ENCODE peak calls at places on chromosomes 13 and 19, in five cellular contexts. L is left ventricle myocardium inferior; A is RWPE2; K is CD4-positive, alpha-beta memory T cell; H is tibial nerve. R is an unnamed sample.

GRCh38 chr19:1206063-1206732 is 620 bp downstream of the STK11 start:
- DNase-seq in L (no peak), A (peak), K (no peak), H (no peak), R (no peak)

GRCh38 chr19:32373614-32374295 is 28.3 kb downstream of the ZNF507 start:
- DNase-seq in L (no peak), A (peak), K (no peak), H (no peak), R (no peak)

GRCh38 chr19:22545751-22546150 is 88.4 kb upstream of the ZNF492 start:
- DNase-seq in L (peak), A (no peak), K (no peak), H (peak), R (no peak)

GRCh38 chr13:114135731-114136171 is 3.3 kb upstream of the RASA3 start:
- DNase-seq in L (no peak), A (peak), K (no peak), H (no peak), R (no peak)

GRCh38 chr19:246551-246950 is 44.7 kb downstream of the PLPP2 start:
- DNase-seq in L (no peak), A (peak), K (no peak), H (no peak), R (no peak)

GRCh38 chr13:73109288-73109899 is 50.6 kb downstream of the KLF5 start:
- DNase-seq in L (no peak), A (no peak), K (no peak), H (no peak), R (no peak)

GRCh38 chr19:46218160-46218559 is 11.4 kb upstream of the IGFL1 start:
- DNase-seq in L (no peak), A (no peak), K (no peak), H (no peak), R (no peak)

GRCh38 chr13:44311011-44311481 is 62.6 kb upstream of the SERP2 start:
- DNase-seq in L (no peak), A (peak), K (no peak), H (no peak), R (no peak)

GRCh38 chr13:45615501-45616101 is at the start of gene ERICH6B:
- DNase-seq in L (peak), A (no peak), K (peak), H (peak), R (peak)

GRCh38 chr19:49936549-49936948 is 7.2 kb upstream of the NUP62 start:
- DNase-seq in L (no peak), A (no peak), K (no peak), H (no peak), R (peak)

GRCh38 chr13:107441279-107441678 is 774.1 kb downstream of the LIG4 start:
- DNase-seq in L (no peak), A (no peak), K (no peak), H (no peak), R (no peak)

GRCh38 chr19:18683109-18683954 is at the start of gene CRTC1:
- DNase-seq in L (peak), A (no peak), K (peak), H (peak), R (peak)

GRCh38 chr19:56720281-56720680 is 48.7 kb upstream of the ZNF835 start:
- DNase-seq in L (no peak), A (no peak), K (no peak), H (peak), R (no peak)

GRCh38 chr19:46341937-46342336 is 5.0 kb upstream of the PPP5C start:
- DNase-seq in L (no peak), A (no peak), K (no peak), H (no peak), R (no peak)

GRCh38 chr13:59409651-59410200 is 754.0 kb downstream of the DIAPH3 start:
- DNase-seq in L (no peak), A (no peak), K (no peak), H (no peak), R (no peak)

GRCh38 chr13:22220186-22221160 is 549.6 kb downstream of the FGF9 start:
- DNase-seq in L (no peak), A (no peak), K (no peak), H (no peak), R (no peak)

GRCh38 chr19:42794751-42795150 is 29.3 kb upstream of the PSG8 start:
- DNase-seq in L (no peak), A (no peak), K (no peak), H (no peak), R (no peak)

GRCh38 chr13:66405908-66406802 is 824.0 kb downstream of the PCDH9 start:
- DNase-seq in L (no peak), A (no peak), K (no peak), H (no peak), R (no peak)

GRCh38 chr19:29551774-29552173 is 26.0 kb downstream of the VSTM2B start:
- DNase-seq in L (no peak), A (no peak), K (no peak), H (no peak), R (no peak)

GRCh38 chr19:38035515-38036495 is 128.8 kb downstream of the SIPA1L3 start:
- DNase-seq in L (no peak), A (no peak), K (no peak), H (no peak), R (peak)

GRCh38 chr13:27080018-27080948 is 91.3 kb downstream of the USP12 start:
- DNase-seq in L (no peak), A (no peak), K (no peak), H (no peak), R (no peak)

GRCh38 chr13:30805603-30806011 is 70.3 kb downstream of the ALOX5AP start:
- DNase-seq in L (no peak), A (no peak), K (no peak), H (no peak), R (no peak)

GRCh38 chr19:12696366-12697335 is at the start of gene FBXW9:
- DNase-seq in L (peak), A (peak), K (peak), H (peak), R (peak)

GRCh38 chr19:2421581-2422306 is 5.6 kb downstream of the TIMM13 start:
- DNase-seq in L (no peak), A (no peak), K (no peak), H (no peak), R (no peak)

GRCh38 chr13:105410602-105411001 is 1124.9 kb downstream of the EFNB2 start:
- DNase-seq in L (peak), A (no peak), K (no peak), H (peak), R (peak)

GRCh38 chr13:26050568-26051230 is 1.1 kb downstream of the SHISA2 start:
- DNase-seq in L (no peak), A (no peak), K (peak), H (no peak), R (no peak)

GRCh38 chr19:42282036-42282762 is 13.1 kb downstream of the CIC start:
- DNase-seq in L (no peak), A (no peak), K (no peak), H (peak), R (no peak)

GRCh38 chr13:92321174-92321573 is 905.4 kb upstream of the GPC6 start:
- DNase-seq in L (no peak), A (no peak), K (no peak), H (peak), R (no peak)

DNA sequence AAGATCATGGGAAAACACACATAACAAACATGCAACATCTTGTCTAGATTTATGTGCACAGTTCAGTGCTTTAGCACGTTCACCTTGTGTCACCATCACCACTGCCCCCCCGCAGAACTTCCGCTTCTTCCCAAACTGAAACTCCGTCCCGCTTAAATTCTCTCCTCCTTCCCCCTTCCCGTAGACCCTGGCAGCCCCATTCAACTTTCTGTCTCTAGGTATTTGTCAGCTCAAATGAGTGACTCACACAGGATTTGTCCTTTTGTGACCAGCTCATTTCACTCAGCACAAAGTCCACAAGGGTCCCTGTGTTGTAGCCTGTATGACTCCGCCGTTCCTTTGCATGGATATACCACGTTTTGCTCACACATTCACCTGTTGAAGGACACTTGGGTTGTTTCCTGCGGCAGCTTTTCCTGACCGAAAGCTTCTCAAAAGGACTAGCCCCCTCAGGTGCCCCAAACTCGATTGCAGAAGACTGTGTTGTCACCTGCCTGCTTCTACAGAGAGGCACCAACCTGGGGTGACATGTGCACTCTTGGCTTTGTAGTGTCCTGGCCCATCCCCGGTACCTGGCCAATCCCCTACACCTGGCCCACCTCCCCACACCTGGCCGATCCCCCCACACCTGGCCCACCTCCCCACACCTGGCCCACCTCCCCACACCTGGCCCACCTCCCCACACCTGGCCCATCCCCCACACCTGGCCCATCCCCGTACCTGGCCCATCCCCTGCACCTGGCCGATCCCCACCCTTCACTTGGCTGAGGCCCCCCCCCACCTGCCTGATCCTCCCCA is 25.1 kb downstream of the ATP11A start:
- DNase-seq in L (no peak), A (no peak), K (no peak), H (no peak), R (no peak)
- H3K27ac ChIP-seq in L (peak), A (no peak), K (no peak), H (no peak), R (no peak)

GRCh38 chr19:40613669-40614594 is 12.8 kb downstream of the LTBP4 start:
- DNase-seq in L (peak), A (peak), K (peak), H (peak), R (peak)

GRCh38 chr19:40611096-40611495 is 9.9 kb downstream of the LTBP4 start:
- DNase-seq in L (no peak), A (peak), K (peak), H (no peak), R (no peak)

GRCh38 chr19:40610396-40611064 is 9.4 kb downstream of the LTBP4 start:
- DNase-seq in L (peak), A (peak), K (peak), H (no peak), R (peak)

GRCh38 chr19:40612831-40613668 is 11.9 kb downstream of the LTBP4 start:
- DNase-seq in L (no peak), A (peak), K (peak), H (peak), R (peak)

DNA sequence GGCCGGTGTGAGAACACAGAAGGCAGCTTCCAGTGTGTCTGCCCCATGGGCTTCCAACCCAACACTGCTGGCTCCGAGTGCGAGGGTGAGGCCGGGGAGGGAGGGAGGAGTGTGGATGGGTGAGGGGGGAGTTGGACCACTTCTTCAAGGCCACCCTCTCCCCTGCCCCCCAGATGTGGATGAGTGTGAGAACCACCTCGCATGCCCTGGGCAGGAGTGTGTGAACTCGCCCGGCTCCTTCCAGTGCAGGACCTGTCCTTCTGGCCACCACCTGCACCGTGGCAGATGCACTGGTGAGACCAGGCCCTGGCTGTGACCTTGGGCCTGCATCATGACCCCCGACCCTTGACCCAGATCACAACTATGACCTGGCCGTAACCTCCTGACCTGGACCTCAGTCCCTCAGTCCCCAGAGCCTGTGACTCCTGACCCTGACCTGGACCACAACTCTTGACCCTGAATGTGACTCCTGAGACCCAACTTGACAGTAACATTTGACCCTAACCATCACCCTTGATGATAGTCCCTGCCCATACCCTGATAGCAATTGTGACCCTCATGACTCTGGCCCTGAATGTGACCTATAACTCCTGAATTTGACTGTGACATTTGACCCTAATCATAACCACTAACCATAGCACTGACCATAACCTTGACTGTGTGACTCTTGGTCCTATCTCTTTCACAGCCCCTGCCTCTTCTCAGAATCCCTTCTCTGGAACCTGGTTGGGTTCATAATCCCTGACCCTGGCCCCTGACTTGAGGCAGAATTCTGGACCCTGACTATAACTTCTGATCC is 10.9 kb downstream of the LTBP4 start:
- DNase-seq in L (no peak), A (no peak), K (no peak), H (no peak), R (no peak)
- H3K27ac ChIP-seq in L (peak), A (peak), K (peak), H (no peak), R (no peak)

DNA sequence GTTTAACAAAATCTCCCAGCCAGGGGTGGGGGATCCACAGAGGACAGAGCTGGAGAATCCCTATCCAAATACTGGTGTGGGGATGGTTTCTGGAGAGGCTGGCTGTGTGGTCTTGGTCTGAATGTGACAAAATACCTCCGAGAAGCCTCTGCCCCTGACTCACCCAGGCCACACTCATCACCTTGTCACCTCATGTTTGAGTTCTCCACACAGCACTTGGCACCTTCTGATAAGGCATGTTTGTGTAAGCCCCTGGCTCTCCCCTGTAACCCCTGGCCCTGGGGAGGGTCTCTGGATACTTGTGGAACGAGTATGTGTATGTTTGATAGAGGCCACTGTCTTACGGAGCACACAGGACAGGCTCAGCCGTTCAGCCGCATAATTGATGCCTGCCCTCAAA is 14.7 kb downstream of the TECR start:
- DNase-seq in L (no peak), A (no peak), K (no peak), H (no peak), R (no peak)
- H3K27ac ChIP-seq in L (no peak), A (peak), K (no peak), H (no peak), R (no peak)

GRCh38 chr13:28409648-28410047 is 85.3 kb downstream of the FLT1 start:
- DNase-seq in L (no peak), A (no peak), K (no peak), H (no peak), R (no peak)

GRCh38 chr13:28408235-28408848 is 86.6 kb downstream of the FLT1 start:
- DNase-seq in L (peak), A (no peak), K (no peak), H (no peak), R (no peak)

GRCh38 chr13:28410096-28410495 is 84.8 kb downstream of the FLT1 start:
- DNase-seq in L (no peak), A (no peak), K (no peak), H (no peak), R (no peak)

GRCh38 chr13:28402057-28402381 is 92.9 kb downstream of the FLT1 start:
- DNase-seq in L (no peak), A (no peak), K (no peak), H (no peak), R (no peak)

GRCh38 chr13:28406728-28407266 is 88.1 kb downstream of the FLT1 start:
- DNase-seq in L (no peak), A (no peak), K (no peak), H (no peak), R (no peak)
- H3K27ac ChIP-seq in L (no peak), A (no peak), K (no peak), H (no peak), R (no peak)

DNA sequence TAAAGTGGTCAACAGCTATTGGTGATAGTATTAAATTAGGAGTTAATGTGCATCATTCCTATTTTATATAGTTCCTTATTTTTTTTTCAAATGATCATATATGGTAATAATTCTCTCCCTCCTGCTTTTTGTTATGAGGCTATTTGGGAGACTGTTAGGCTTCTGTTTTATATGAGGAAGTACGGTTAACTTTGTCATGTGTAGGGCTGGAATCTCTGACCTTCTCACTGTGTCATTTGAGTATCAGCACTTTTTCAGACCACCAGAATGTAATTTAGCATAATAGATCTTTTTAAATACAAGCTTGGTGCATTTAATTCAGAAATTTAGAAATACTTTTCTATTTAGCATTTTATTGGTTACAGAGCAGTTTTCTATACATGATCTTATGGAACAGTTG is 7.7 kb downstream of the DGKH start:
- DNase-seq in L (no peak), A (no peak), K (no peak), H (no peak), R (no peak)
- H3K27ac ChIP-seq in L (peak), A (no peak), K (no peak), H (no peak), R (no peak)

GRCh38 chr19:4537953-4538600 is 1.8 kb downstream of the LRG1 start:
- DNase-seq in L (no peak), A (no peak), K (no peak), H (no peak), R (no peak)

GRCh38 chr19:4541114-4541805 is 1.4 kb upstream of the LRG1 start:
- DNase-seq in L (no peak), A (no peak), K (no peak), H (no peak), R (no peak)

GRCh38 chr19:4539697-4540581 is at the start of gene LRG1:
- DNase-seq in L (no peak), A (no peak), K (no peak), H (peak), R (peak)

GRCh38 chr19:4538601-4538954 is 1.3 kb downstream of the LRG1 start:
- DNase-seq in L (no peak), A (no peak), K (no peak), H (no peak), R (no peak)

DNA sequence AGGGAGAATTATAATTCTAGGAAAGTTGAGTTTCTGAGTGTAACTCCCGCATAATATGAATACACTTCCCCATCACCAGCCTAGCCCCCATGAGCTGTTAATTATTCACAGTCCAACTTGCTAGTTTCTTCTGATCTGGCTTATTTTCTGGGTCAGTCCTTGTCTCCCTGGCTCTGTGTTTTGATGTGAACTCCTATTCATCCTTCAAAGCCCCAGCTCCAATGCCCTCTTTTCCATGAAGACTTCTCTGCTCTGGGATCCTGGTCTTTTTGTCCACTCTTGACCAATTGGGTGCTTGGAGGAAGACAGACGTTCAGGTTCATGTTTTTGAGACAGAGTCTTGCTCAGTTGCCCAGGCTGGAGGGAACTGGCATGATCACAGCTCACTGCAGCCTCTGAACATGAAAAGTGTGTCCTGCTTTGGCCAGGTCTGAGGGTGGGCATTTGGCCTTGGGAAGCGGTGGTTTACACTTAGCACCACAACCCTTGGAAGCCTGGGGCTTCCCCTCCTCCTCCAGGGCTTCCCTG is 603 bp downstream of the LRG1 start:
- DNase-seq in L (no peak), A (no peak), K (no peak), H (no peak), R (no peak)
- H3K27ac ChIP-seq in L (no peak), A (no peak), K (no peak), H (no peak), R (no peak)

GRCh38 chr13:99150575-99151370 is 49.9 kb upstream of the UBAC2 start:
- DNase-seq in L (no peak), A (peak), K (no peak), H (no peak), R (no peak)
- H3K27ac ChIP-seq in L (no peak), A (peak), K (no peak), H (no peak), R (no peak)

GRCh38 chr13:90395348-90395747 is 952.1 kb upstream of the MIR17HG start:
- DNase-seq in L (no peak), A (no peak), K (no peak), H (no peak), R (no peak)

GRCh38 chr13:90395846-90396245 is 951.6 kb upstream of the MIR17HG start:
- DNase-seq in L (no peak), A (no peak), K (no peak), H (no peak), R (no peak)

GRCh38 chr13:90400372-90400771 is 947.1 kb upstream of the MIR17HG start:
- DNase-seq in L (no peak), A (no peak), K (no peak), H (no peak), R (no peak)

GRCh38 chr13:90393408-90393807 is 954.1 kb upstream of the MIR17HG start:
- DNase-seq in L (no peak), A (no peak), K (no peak), H (no peak), R (no peak)

DNA sequence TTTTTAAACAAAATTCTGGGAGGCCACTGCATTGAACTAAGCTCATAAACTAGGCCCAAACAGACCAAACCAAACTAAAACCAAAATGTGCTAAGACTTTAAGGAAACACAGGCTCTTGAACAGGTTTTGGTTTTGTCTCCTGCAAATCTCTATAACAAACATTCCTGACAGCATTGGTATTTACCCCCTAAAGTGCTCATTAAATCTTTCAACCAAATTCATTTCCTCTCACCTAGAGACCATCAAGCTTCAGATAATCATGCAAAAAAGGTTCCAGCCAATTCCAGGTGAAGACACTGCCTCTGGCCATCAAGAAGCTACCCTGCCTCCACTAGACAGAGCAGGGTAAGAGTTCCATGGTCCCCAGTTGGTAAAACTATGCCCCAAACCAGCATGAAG is 951.2 kb upstream of the MIR17HG start:
- DNase-seq in L (no peak), A (no peak), K (no peak), H (no peak), R (no peak)
- H3K27ac ChIP-seq in L (no peak), A (no peak), K (no peak), H (no peak), R (no peak)

R was measured in aorta.